ENCODE peak calls at places on chromosomes 5 and 9, in five cellular contexts. R is NCI-H1048; E is stimulated activated CD8-positive, alpha-beta memory T cell treated with anti-CD3 and anti-CD28 coated beads, Interleukin-4, amount 100 ng/mL, for 1 hour; D is T-helper 9 cell; Z is HT-29. W is an unnamed sample.

GRCh38 chr5:132751444-132751843 is 4.2 kb downstream of the CCNI2 start:
- DNase-seq in R (no peak), E (no peak), D (no peak), Z (no peak), W (peak)

GRCh38 chr5:137332296-137332695 is 166.8 kb downstream of the SPOCK1 start:
- DNase-seq in R (no peak), E (no peak), D (no peak), Z (no peak), W (no peak)

GRCh38 chr5:156186760-156187159 is 140.2 kb upstream of the SGCD start:
- DNase-seq in R (no peak), E (no peak), D (no peak), Z (no peak), W (peak)

GRCh38 chr9:22201256-22201655 is 192.2 kb upstream of the CDKN2B start:
- DNase-seq in R (no peak), E (no peak), D (no peak), Z (no peak), W (no peak)

GRCh38 chr5:159149085-159149484 is 49.4 kb upstream of the EBF1 start:
- DNase-seq in R (no peak), E (no peak), D (no peak), Z (no peak), W (no peak)

GRCh38 chr9:91768977-91769916 is 180.8 kb downstream of the ROR2 start:
- DNase-seq in R (no peak), E (no peak), D (no peak), Z (no peak), W (no peak)

GRCh38 chr5:55671975-55672374 is 40.1 kb downstream of the SLC38A9 start:
- DNase-seq in R (no peak), E (no peak), D (no peak), Z (no peak), W (no peak)

GRCh38 chr5:149030838-149031397 is 31.9 kb downstream of the SH3TC2 start:
- DNase-seq in R (no peak), E (no peak), D (no peak), Z (no peak), W (no peak)

GRCh38 chr5:169100735-169101075 is 200.2 kb downstream of the SLIT3 start:
- DNase-seq in R (no peak), E (no peak), D (no peak), Z (peak), W (peak)

W was measured in GM03348.